ENCODE peak calls at places on chromosome 17, in eight cellular contexts. V is neural progenitor cell, W is PC-3, B is IMR-90, H is fibroblast of lung, O is H9, G is GM23248, D is endothelial cell of umbilical vein. Y is an unnamed sample.
A peak's percentile ranks its signal among the peaks of the same experiment; 100 is the strongest.

GRCh38 chr17:82416771-82417170 is 1.4 kb upstream of the HEXD start:
- DNase-seq in V (no peak), W (peak; percentile 23), B (no peak), H (no peak), O (no peak), G (peak; percentile 28), D (no peak), Y (no peak)

GRCh38 chr17:79654350-79654959 is 43.6 kb upstream of the RBFOX3 start:
- DNase-seq in V (no peak), W (no peak), B (no peak), H (no peak), O (peak; percentile 14), G (no peak), D (no peak), Y (no peak)

GRCh38 chr17:70624208-70624607 is 454.9 kb downstream of the KCNJ2 start:
- DNase-seq in V (no peak), W (no peak), B (no peak), H (no peak), O (no peak), G (no peak), D (no peak), Y (no peak)

GRCh38 chr17:41810659-41811548 is 845 bp downstream of the P3H4 start:
- DNase-seq in V (peak; percentile 55), W (no peak), B (no peak), H (no peak), O (peak; percentile 49), G (peak; percentile 38), D (no peak), Y (peak; percentile 51)

GRCh38 chr17:65514082-65514481 is 47.4 kb downstream of the AXIN2 start:
- DNase-seq in V (no peak), W (peak; percentile 28), B (peak; percentile 56), H (peak; percentile 97), O (no peak), G (peak; percentile 98), D (no peak), Y (no peak)

GRCh38 chr17:30217746-30218245 is 17.7 kb downstream of the SLC6A4 start:
- DNase-seq in V (no peak), W (no peak), B (no peak), H (no peak), O (no peak), G (no peak), D (no peak), Y (no peak)

GRCh38 chr17:38572665-38573365 is 32.9 kb downstream of the SRCIN1 start:
- DNase-seq in V (peak; percentile 94), W (peak; percentile 13), B (no peak), H (no peak), O (peak; percentile 89), G (peak; percentile 26), D (no peak), Y (peak; percentile 72)

GRCh38 chr17:40864661-40865380 is 2.2 kb downstream of the KRT12 start:
- DNase-seq in V (no peak), W (no peak), B (no peak), H (peak; percentile 20), O (no peak), G (peak; percentile 17), D (no peak), Y (no peak)

GRCh38 chr17:8338806-8339205 is 834 bp upstream of the ODF4 start:
- DNase-seq in V (peak; percentile 28), W (no peak), B (no peak), H (no peak), O (no peak), G (no peak), D (no peak), Y (no peak)

GRCh38 chr17:82205720-82206508 is 6.7 kb downstream of the CCDC57 start:
- DNase-seq in V (peak; percentile 89), W (peak; percentile 95), B (peak; percentile 84), H (peak; percentile 81), O (peak; percentile 92), G (peak; percentile 92), D (peak; percentile 77), Y (peak; percentile 94)

GRCh38 chr17:64787255-64787920 is 125.3 kb upstream of the SMURF2 start:
- DNase-seq in V (no peak), W (no peak), B (no peak), H (no peak), O (no peak), G (no peak), D (no peak), Y (peak; percentile 69)

GRCh38 chr17:27523712-27524111 is 67.5 kb downstream of the KSR1 start:
- DNase-seq in V (no peak), W (peak; percentile 73), B (no peak), H (no peak), O (no peak), G (no peak), D (no peak), Y (no peak)

GRCh38 chr17:16304832-16305231 is 48.4 kb downstream of the CENPV start:
- DNase-seq in V (peak; percentile 52), W (peak; percentile 58), B (peak; percentile 56), H (peak; percentile 25), O (peak; percentile 67), G (peak; percentile 31), D (peak; percentile 40), Y (peak; percentile 55)

DNA sequence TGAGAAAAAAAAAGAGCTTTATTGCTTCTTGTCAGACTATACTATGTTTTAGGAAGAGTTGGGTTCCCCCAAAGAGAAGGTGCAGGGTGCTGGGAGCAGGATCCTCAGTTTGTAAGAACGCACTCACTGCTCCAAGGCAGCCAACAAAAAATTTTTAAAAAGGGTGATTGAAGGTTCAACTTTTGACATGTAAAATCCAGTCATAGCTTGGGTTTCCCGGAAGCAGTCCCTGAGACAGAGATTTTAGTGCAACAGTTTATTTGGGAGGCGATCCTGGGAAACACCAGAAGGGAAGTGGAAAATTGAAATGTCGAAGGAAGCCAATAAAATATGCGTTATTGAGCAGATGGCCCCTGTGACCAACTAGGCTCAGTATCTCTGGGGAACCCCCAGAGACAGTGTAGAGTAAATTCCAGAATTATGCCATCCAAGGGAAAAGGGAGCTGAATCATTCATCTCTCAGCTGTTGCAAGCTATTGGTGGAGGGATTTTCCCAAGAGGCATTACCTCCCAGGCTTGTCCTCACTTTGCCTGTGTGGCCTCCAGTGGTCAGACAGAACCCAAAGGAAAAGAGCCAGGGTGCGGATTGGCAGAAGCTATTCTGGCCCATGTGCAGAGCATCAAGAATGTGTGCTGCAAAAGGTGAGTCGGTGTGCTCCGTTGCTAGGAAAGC is 72.8 kb downstream of the HS3ST3B1 start:
- DNase-seq in V (no peak), W (no peak), B (peak; percentile 75), H (no peak), O (no peak), G (peak; percentile 64), D (no peak), Y (peak; percentile 44)
- H2AFZ ChIP-seq in V (peak overlapping the region; percentile 7), W (no peak overlapping the region), B (peak overlapping the region; percentile 6), H (no peak overlapping the region), O (no peak overlapping the region), G (no peak overlapping the region), D (no peak overlapping the region), Y (no peak overlapping the region)

DNA sequence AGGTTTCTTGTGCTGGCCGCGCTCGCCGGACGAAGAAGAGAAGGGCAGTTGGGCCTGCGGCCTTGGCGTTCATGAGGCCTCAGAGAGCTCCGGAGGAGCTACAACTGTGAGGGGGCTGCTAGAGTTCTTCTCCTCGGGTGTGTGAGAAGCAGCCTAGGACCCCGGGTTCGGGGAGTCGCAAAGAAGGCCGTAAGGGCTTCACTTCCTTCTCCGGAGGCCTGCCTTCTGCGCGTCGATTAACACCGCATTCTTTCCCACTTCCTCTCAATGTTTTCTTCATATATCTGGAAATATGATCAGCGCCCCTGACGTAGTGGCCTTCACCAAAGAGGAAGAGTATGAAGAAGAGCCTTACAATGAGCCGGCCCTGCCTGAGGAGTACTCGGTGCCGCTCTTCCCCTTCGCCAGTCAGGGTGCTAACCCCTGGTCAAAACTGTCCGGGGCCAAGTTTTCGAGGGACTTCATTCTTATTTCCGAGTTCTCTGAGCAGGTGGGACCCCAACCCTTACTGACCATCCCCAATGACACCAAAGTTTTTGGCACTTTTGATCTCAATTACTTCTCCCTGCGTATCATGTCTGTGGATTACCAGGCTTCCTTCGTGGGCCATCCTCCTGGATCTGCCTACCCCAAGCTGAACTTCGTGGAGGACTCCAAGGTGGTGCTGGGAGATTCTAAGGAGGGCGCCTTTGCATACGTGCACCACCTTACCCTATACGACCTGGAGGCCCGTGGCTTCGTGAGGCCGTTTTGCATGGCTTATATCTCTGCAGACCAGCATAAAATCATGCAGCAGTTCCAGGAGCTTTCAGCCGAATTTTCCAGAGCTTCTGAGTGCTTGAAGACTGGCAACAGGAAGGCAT is 636 bp downstream of the SMCR8 start:
- DNase-seq in V (no peak), W (no peak), B (peak; percentile 7), H (no peak), O (no peak), G (no peak), D (no peak), Y (no peak)
- H3K4me1 ChIP-seq in V (peaks cover 16% of the 10 kb centered on the region), W (peaks cover 65% of the 10 kb centered on the region), B (peaks cover 10% of the 10 kb centered on the region), H (peaks cover 9% of the 10 kb centered on the region), O (peaks cover 2% of the 10 kb centered on the region), G (peaks cover 50% of the 10 kb centered on the region), D (peaks cover 26% of the 10 kb centered on the region), Y (peaks cover 61% of the 10 kb centered on the region)

GRCh38 chr17:19495828-19496227 is 37.8 kb upstream of the SLC47A1 start:
- DNase-seq in V (no peak), W (no peak), B (no peak), H (no peak), O (no peak), G (no peak), D (no peak), Y (no peak)
- H2AFZ ChIP-seq in V (no peak overlapping the region), W (no peak overlapping the region), B (no peak overlapping the region), H (no peak overlapping the region), O (no peak overlapping the region), G (no peak overlapping the region), D (no peak overlapping the region), Y (no peak overlapping the region)

GRCh38 chr17:78348055-78348745 is 11.7 kb downstream of the SOCS3 start:
- DNase-seq in V (no peak), W (no peak), B (no peak), H (no peak), O (no peak), G (no peak), D (no peak), Y (no peak)

GRCh38 chr17:78345791-78346494 is 13.9 kb downstream of the SOCS3 start:
- DNase-seq in V (no peak), W (no peak), B (no peak), H (no peak), O (no peak), G (no peak), D (no peak), Y (no peak)

GRCh38 chr17:78347453-78347852 is 12.4 kb downstream of the SOCS3 start:
- DNase-seq in V (no peak), W (no peak), B (no peak), H (no peak), O (no peak), G (no peak), D (no peak), Y (no peak)

GRCh38 chr17:78345172-78345571 is 14.7 kb downstream of the SOCS3 start:
- DNase-seq in V (no peak), W (no peak), B (no peak), H (no peak), O (peak; percentile 39), G (no peak), D (no peak), Y (no peak)

DNA sequence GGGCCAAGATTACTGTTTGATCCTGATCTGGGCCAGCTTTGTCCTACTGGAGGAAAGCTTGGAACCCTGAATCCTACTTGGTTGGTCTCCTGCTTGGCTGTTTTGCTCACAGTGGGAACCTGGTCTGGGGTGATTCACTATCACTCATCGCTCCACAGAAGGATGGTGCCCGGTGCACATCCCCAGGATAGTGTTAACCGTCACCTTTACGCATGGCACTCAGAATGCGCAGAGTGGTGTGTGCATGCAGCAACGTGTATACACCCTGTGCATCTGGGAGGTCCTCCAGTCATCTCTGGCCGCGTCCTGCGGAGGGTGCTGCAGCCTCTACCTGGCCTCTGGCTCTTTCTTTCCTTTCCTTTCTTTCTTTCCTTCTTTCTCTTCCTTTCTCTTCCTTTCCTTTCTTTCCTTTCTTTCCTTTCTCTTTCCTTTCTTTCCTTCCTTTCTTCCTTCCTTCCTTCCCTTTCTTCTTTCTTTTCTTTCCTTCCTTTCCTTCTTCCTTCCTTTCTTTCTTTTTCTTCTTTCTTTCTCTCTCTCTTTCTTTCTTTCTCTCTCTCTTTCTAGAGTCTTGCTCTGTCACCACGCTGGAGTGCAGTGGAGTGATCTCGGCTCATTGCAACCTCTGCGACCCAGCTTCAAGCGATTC is 13.1 kb downstream of the SOCS3 start:
- DNase-seq in V (no peak), W (peak; percentile 60), B (peak; percentile 43), H (no peak), O (no peak), G (peak; percentile 61), D (no peak), Y (no peak)
- H3K4me1 ChIP-seq in V (peaks cover 21% of the 10 kb centered on the region), W (peaks cover 35% of the 10 kb centered on the region), B (peaks cover 21% of the 10 kb centered on the region), H (peaks cover 32% of the 10 kb centered on the region), O (no peaks in the 10 kb centered on the region), G (peaks cover 17% of the 10 kb centered on the region), D (peaks cover 41% of the 10 kb centered on the region), Y (peaks cover 23% of the 10 kb centered on the region)